ENCODE peak calls at places on chromosomes 16 and 17, in five cellular contexts. C, A, N, G and M are unnamed samples.

GRCh38 chr17:76820523-76820922 is 47.7 kb upstream of the MGAT5B start:
- DNase-seq in C (no peak), A (no peak), N (no peak), G (no peak), M (no peak)

GRCh38 chr16:53334581-53334980 is 99.7 kb upstream of the RBL2 start:
- DNase-seq in C (no peak), A (no peak), N (no peak), G (no peak), M (no peak)

GRCh38 chr16:8795096-8795495 is 2.3 kb downstream of the TMEM186 start:
- DNase-seq in C (no peak), A (no peak), N (no peak), G (no peak), M (no peak)

GRCh38 chr17:51455931-51456330 is 195.6 kb downstream of the UTP18 start:
- DNase-seq in C (no peak), A (no peak), N (no peak), G (no peak), M (no peak)

GRCh38 chr17:9205520-9206159 is 184.3 kb downstream of the NTN1 start:
- DNase-seq in C (no peak), A (no peak), N (no peak), G (no peak), M (no peak)

GRCh38 chr17:14068542-14069250 is 608 bp upstream of the COX10 start:
- DNase-seq in C (no peak), A (peak; percentile 10), N (no peak), G (no peak), M (no peak)

GRCh38 chr17:20611314-20611713 is 31.8 kb downstream of the CDRT15L2 start:
- DNase-seq in C (no peak), A (peak; percentile 42), N (no peak), G (no peak), M (no peak)

GRCh38 chr17:76265624-76266243 is 586 bp downstream of the UBALD2 start:
- DNase-seq in C (peak; percentile 53), A (peak; percentile 54), N (peak; percentile 90), G (no peak), M (no peak)

GRCh38 chr17:13323990-13324389 is 277.7 kb downstream of the HS3ST3A1 start:
- DNase-seq in C (peak; percentile 55), A (no peak), N (no peak), G (no peak), M (no peak)

GRCh38 chr17:48504953-48505352 is 25.9 kb downstream of the HOXB1 start:
- DNase-seq in C (no peak), A (no peak), N (no peak), G (no peak), M (no peak)

GRCh38 chr16:79863128-79864031 is 262.8 kb upstream of the MAF start:
- DNase-seq in C (no peak), A (no peak), N (no peak), G (no peak), M (peak; percentile 93)

GRCh38 chr17:74089869-74090464 is 113.5 kb upstream of the RPL38 start:
- DNase-seq in C (peak; percentile 49), A (peak; percentile 61), N (no peak), G (peak; percentile 5), M (peak; percentile 68)

DNA sequence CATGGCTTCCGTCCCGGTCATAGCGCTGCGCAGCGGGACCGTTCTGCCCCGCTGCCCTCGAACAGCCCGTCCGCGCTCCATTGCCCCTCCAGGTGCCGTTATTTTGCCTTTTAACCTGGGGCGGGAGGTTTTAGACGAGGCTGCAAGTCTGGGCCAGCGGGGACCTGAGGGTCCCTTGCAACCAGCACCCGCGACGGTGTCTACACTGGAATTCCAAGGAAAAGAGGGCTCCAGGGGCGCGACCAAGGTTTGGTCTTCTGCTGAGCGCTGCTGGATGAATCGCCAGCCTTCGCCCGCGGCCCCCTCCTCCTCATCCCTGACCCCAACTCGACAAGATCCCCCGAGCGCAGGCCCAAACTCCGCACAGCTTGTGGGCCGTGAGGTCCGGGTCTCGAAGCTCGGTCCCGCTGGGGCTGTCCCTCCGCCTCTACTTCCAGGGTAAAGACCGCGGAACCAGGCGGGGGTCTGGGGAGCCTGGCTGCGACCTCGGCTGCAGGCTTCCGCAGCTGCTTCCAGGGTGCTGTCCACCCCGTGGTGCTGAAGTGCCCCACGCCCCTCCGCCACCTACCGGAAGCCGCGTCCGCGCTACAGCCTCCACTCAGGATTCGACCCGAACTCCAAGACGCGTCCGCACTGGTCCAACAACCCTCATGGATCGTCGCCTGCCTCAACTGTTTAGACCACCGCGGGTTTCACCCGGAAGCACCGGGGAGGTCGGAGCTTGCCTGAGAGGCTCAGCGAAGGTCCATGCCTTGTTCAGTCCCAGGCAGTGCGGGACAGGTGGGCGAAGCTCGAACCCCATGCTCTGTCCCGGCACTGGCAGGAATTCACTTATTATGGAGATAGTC is 10.1 kb upstream of the CA4 start:
- DNase-seq in C (peak; percentile 71), A (no peak), N (peak; percentile 93), G (peak; percentile 54), M (no peak)
- H3K4me3 ChIP-seq in C (peak overlapping the region; percentile 22), A (no peak overlapping the region), N (no peak overlapping the region), G (peak overlapping the region; percentile 35), M (no peak overlapping the region)

DNA sequence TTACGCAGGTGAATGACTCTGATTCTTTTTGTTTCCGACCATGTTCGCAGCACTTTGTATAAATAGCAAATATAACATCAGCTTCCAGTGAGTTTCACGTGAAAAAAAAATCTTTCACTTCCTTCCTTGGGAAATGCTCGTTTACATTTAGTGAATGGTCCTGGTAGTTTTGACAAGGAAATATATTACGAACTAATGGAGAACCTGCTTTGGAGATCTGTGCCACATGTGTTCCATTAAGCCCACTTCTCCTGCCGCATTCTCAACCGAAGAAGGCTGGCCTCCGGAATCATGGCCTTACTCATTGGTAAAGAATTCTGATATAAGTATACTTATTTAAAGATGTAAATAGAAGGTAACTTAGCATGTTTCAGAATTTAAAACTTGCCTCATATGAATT is 3.6 kb downstream of the CRAMP1 start:
- DNase-seq in C (no peak), A (no peak), N (no peak), G (no peak), M (no peak)
- H3K4me3 ChIP-seq in C (peak overlapping the region; percentile 80), A (no peak overlapping the region), N (no peak overlapping the region), G (no peak overlapping the region), M (no peak overlapping the region)

GRCh38 chr17:56908061-56908542 is 5.7 kb downstream of the TRIM25 start:
- DNase-seq in C (no peak), A (peak; percentile 70), N (peak; percentile 83), G (no peak), M (no peak)
- H3K4me3 ChIP-seq in C (no peak overlapping the region), A (no peak overlapping the region), N (no peak overlapping the region), G (no peak overlapping the region), M (no peak overlapping the region)

GRCh38 chr16:50284131-50284911 is 18.0 kb downstream of the ADCY7 start:
- DNase-seq in C (no peak), A (peak; percentile 59), N (no peak), G (no peak), M (no peak)

GRCh38 chr16:50281391-50282009 is 15.1 kb downstream of the ADCY7 start:
- DNase-seq in C (no peak), A (peak; percentile 20), N (peak; percentile 73), G (no peak), M (no peak)

GRCh38 chr16:50280932-50281331 is 14.6 kb downstream of the ADCY7 start:
- DNase-seq in C (no peak), A (peak; percentile 47), N (peak; percentile 42), G (no peak), M (no peak)

GRCh38 chr16:50282955-50283631 is 16.7 kb downstream of the ADCY7 start:
- DNase-seq in C (no peak), A (no peak), N (peak; percentile 48), G (no peak), M (no peak)

GRCh38 chr16:50282010-50282538 is 15.7 kb downstream of the ADCY7 start:
- DNase-seq in C (peak; percentile 54), A (peak; percentile 93), N (peak; percentile 84), G (peak; percentile 50), M (peak; percentile 69)
- H3K4me3 ChIP-seq in C (no peak overlapping the region), A (peak overlapping the region; percentile 55), N (no peak overlapping the region), G (peak overlapping the region; percentile 40), M (no peak overlapping the region)

DNA sequence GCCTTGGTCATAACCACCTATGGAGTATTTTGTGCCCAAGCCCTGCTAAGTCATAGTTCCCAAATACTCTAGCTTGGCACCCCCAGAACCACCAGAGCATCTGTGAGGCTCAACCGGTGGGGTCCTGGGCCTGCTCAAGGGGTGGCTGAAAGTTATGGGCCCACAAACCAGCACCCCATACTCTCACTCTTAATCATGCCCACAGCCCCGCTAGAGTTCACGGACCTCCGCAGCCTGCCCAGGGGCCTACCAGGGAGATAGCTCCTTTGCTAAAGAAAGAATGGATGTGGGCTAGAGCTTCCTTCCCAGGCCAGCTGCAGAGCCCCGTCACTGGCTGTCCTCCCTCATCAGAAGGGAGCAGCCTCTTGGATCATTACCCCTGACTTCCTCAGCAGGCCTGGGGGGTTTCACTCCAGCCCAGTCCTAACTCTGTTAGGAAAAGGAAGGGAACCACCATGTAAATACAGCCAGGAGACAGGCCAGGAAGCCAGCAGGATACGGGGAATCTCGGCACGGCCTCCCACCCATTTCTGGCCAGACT is 1.4 kb downstream of the GIT1 start:
- DNase-seq in C (no peak), A (peak; percentile 18), N (no peak), G (no peak), M (no peak)
- H3K4me3 ChIP-seq in C (peak overlapping the region; percentile 75), A (peak overlapping the region; percentile 77), N (peak overlapping the region; percentile 29), G (peak overlapping the region; percentile 75), M (peak overlapping the region; percentile 83)

DNA sequence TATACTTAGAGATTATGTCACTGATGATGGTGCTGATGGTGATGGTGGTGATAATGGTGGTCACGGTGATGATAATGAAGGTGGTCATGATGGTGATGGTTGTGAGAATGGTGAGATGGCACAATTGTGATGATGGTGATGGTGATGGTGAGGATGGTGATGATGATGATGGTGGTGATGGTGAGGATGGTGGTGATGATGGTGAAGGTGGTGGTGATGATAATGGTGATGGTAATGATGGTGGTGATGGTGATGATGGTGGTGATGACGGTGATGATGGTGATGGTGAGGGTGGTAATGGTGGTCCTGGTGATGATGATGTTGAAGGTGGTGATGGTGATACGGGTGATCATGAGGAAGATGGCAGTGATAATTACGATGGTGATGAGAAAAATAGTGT is 5.5 kb upstream of the CDT1 start:
- DNase-seq in C (no peak), A (no peak), N (no peak), G (no peak), M (no peak)
- H3K4me3 ChIP-seq in C (no peak overlapping the region), A (no peak overlapping the region), N (no peak overlapping the region), G (no peak overlapping the region), M (no peak overlapping the region)

GRCh38 chr17:34242976-34243731 is 11.9 kb upstream of the CCL2 start:
- DNase-seq in C (no peak), A (no peak), N (no peak), G (no peak), M (no peak)
- H3K4me3 ChIP-seq in C (no peak overlapping the region), A (no peak overlapping the region), N (no peak overlapping the region), G (no peak overlapping the region), M (no peak overlapping the region)

DNA sequence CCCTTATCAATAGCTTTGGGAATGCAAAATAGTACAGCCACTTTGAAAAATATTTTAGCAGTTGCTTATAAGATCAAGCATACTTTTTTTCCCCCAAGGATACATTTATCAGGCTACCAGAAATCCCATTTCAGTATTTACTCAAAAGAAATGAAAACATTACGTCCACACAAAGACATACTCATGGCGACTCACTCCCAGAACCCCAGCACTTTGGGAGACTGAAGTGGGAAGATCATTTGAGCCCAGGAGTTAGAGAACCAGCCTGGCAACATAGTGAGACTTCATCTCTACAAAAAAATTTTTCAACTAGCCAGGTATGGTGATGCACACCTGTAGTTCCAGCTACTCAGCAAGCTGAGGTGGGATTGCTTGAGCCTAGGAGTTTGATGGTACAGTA is 5.9 kb downstream of the SKA2 start:
- DNase-seq in C (peak; percentile 24), A (no peak), N (no peak), G (no peak), M (no peak)
- H3K4me3 ChIP-seq in C (no peak overlapping the region), A (no peak overlapping the region), N (no peak overlapping the region), G (no peak overlapping the region), M (no peak overlapping the region)